ENCODE peak calls at places on chromosomes 3 and 15, in six cellular contexts. One of them, this sample, is unnamed.

GRCh38 chr3:52218953-52219650 is 6.3 kb downstream of the TLR9 start:
- DNase-seq in H1: no peak
- DNase-seq in mesenchymal stem cell: no peak
- DNase-seq in H9: peak; percentile 29
- DNase-seq in neuronal stem cell: no peak
- DNase-seq in IMR-90: no peak
- DNase-seq in this sample: peak; percentile 92

GRCh38 chr15:92365079-92365478 is 28.6 kb upstream of the ST8SIA2 start:
- DNase-seq in mesenchymal stem cell: no peak
- DNase-seq in neuronal stem cell: no peak
- DNase-seq in H1: no peak
- DNase-seq in IMR-90: no peak
- DNase-seq in H9: no peak
- DNase-seq in this sample: peak; percentile 18

GRCh38 chr3:25603703-25604102 is 61.0 kb downstream of the TOP2B start:
- DNase-seq in H1: no peak
- DNase-seq in H9: no peak
- DNase-seq in IMR-90: no peak
- DNase-seq in mesenchymal stem cell: peak; percentile 89
- DNase-seq in neuronal stem cell: no peak
- DNase-seq in this sample: peak; percentile 71

GRCh38 chr15:98438907-98439306 is 209.4 kb upstream of the IGF1R start:
- DNase-seq in H9: no peak
- DNase-seq in mesenchymal stem cell: no peak
- DNase-seq in H1: no peak
- DNase-seq in IMR-90: no peak
- DNase-seq in neuronal stem cell: no peak
- DNase-seq in this sample: no peak

GRCh38 chr3:73610493-73610892 is 14.2 kb downstream of the PDZRN3 start:
- DNase-seq in IMR-90: no peak
- DNase-seq in mesenchymal stem cell: no peak
- DNase-seq in neuronal stem cell: no peak
- DNase-seq in H9: no peak
- DNase-seq in H1: no peak
- DNase-seq in this sample: no peak

GRCh38 chr3:124774305-124774673 is 44.0 kb downstream of the UMPS start:
- DNase-seq in H1: peak; percentile 33
- DNase-seq in IMR-90: peak; percentile 66
- DNase-seq in mesenchymal stem cell: peak; percentile 53
- DNase-seq in neuronal stem cell: peak; percentile 24
- DNase-seq in H9: peak; percentile 81
- DNase-seq in this sample: peak; percentile 41

GRCh38 chr3:185460719-185461350 is 38.0 kb downstream of the TMEM41A start:
- DNase-seq in mesenchymal stem cell: peak; percentile 18
- DNase-seq in H9: no peak
- DNase-seq in H1: no peak
- DNase-seq in IMR-90: peak; percentile 34
- DNase-seq in neuronal stem cell: no peak
- DNase-seq in this sample: peak; percentile 46

GRCh38 chr3:71012971-71013370 is 570.6 kb downstream of the FOXP1 start:
- DNase-seq in mesenchymal stem cell: no peak
- DNase-seq in H1: no peak
- DNase-seq in H9: no peak
- DNase-seq in IMR-90: no peak
- DNase-seq in neuronal stem cell: no peak
- DNase-seq in this sample: no peak

GRCh38 chr3:58102976-58103447 is 94.8 kb downstream of the FLNB start:
- DNase-seq in IMR-90: no peak
- DNase-seq in H1: no peak
- DNase-seq in mesenchymal stem cell: no peak
- DNase-seq in neuronal stem cell: no peak
- DNase-seq in H9: no peak
- DNase-seq in this sample: peak; percentile 37

GRCh38 chr3:64913515-64913914 is 225.7 kb upstream of the ADAMTS9 start:
- DNase-seq in IMR-90: no peak
- DNase-seq in H1: no peak
- DNase-seq in neuronal stem cell: no peak
- DNase-seq in H9: no peak
- DNase-seq in mesenchymal stem cell: no peak
- DNase-seq in this sample: no peak

GRCh38 chr3:188721990-188722389 is 449.8 kb upstream of the TPRG1 start:
- DNase-seq in mesenchymal stem cell: no peak
- DNase-seq in H9: no peak
- DNase-seq in neuronal stem cell: no peak
- DNase-seq in H1: no peak
- DNase-seq in IMR-90: peak; percentile 16
- DNase-seq in this sample: no peak

GRCh38 chr15:87743557-87743956 is 513.0 kb downstream of the NTRK3 start:
- DNase-seq in H1: no peak
- DNase-seq in IMR-90: peak; percentile 49
- DNase-seq in neuronal stem cell: no peak
- DNase-seq in mesenchymal stem cell: peak; percentile 15
- DNase-seq in H9: no peak
- DNase-seq in this sample: no peak

GRCh38 chr15:66919421-66919820 is 146.0 kb upstream of the SMAD3 start:
- DNase-seq in IMR-90: no peak
- DNase-seq in H9: no peak
- DNase-seq in mesenchymal stem cell: no peak
- DNase-seq in neuronal stem cell: no peak
- DNase-seq in H1: no peak
- DNase-seq in this sample: no peak

GRCh38 chr15:27774191-27774590 is 324.9 kb downstream of the OCA2 start:
- DNase-seq in IMR-90: no peak
- DNase-seq in H9: no peak
- DNase-seq in H1: no peak
- DNase-seq in mesenchymal stem cell: no peak
- DNase-seq in neuronal stem cell: no peak
- DNase-seq in this sample: no peak

GRCh38 chr3:123618768-123619484 is 34.1 kb upstream of the HACD2 start:
- DNase-seq in IMR-90: peak; percentile 82
- DNase-seq in mesenchymal stem cell: no peak
- DNase-seq in H9: no peak
- DNase-seq in H1: no peak
- DNase-seq in neuronal stem cell: no peak
- DNase-seq in this sample: no peak

GRCh38 chr3:149958171-149958796 is 12.4 kb downstream of the PFN2 start:
- DNase-seq in mesenchymal stem cell: no peak
- DNase-seq in H9: no peak
- DNase-seq in neuronal stem cell: no peak
- DNase-seq in H1: no peak
- DNase-seq in IMR-90: no peak
- DNase-seq in this sample: no peak

GRCh38 chr15:95152741-95153140 is 921.4 kb downstream of the MCTP2 start:
- DNase-seq in H9: no peak
- DNase-seq in mesenchymal stem cell: no peak
- DNase-seq in IMR-90: no peak
- DNase-seq in neuronal stem cell: no peak
- DNase-seq in H1: no peak
- DNase-seq in this sample: peak; percentile 56

DNA sequence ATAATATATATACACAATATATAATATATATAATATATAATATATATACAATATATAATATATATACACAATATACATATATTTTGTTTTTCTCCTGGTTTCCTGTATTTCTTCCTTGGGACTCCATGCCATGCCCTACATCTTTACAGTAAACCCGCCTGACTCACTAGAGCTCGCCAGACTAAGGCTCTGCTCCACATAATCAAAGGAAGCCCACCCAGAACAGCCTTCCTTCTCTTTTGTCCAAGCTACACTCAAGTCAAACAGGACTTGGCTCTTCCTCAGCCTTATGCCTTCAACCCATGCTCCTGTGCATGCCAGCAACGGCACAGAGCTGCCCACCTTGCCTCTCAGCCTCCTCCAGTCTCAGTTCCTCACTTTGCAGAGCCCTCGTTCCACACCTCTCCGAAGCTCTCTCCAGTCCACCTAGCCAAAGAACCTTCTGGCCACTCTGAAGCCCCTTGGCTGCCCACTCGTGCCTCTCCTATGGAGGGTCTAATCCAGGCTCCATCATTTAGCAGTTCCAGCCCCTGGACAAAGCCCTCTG is 109.1 kb downstream of the RFTN1 start:
- DNase-seq in H9: no peak
- DNase-seq in IMR-90: no peak
- DNase-seq in H1: no peak
- DNase-seq in neuronal stem cell: no peak
- DNase-seq in mesenchymal stem cell: no peak
- DNase-seq in this sample: no peak
- H2AFZ ChIP-seq in H9: no peak overlapping the region
- H2AFZ ChIP-seq in IMR-90: no peak overlapping the region
- H2AFZ ChIP-seq in H1: no peak overlapping the region
- H2AFZ ChIP-seq in neuronal stem cell: no peak overlapping the region
- H2AFZ ChIP-seq in mesenchymal stem cell: no peak overlapping the region
- H2AFZ ChIP-seq in this sample: no peak overlapping the region

GRCh38 chr3:55936549-55937052 is 449.5 kb upstream of the WNT5A start:
- DNase-seq in H9: no peak
- DNase-seq in H1: no peak
- DNase-seq in IMR-90: no peak
- DNase-seq in neuronal stem cell: no peak
- DNase-seq in mesenchymal stem cell: no peak
- DNase-seq in this sample: no peak
- H2BK5ac ChIP-seq in H9: no peak overlapping the region
- H2BK5ac ChIP-seq in H1: no peak overlapping the region
- H2BK5ac ChIP-seq in IMR-90: no peak overlapping the region
- H2BK5ac ChIP-seq in neuronal stem cell: no peak overlapping the region
- H2BK5ac ChIP-seq in mesenchymal stem cell: no peak overlapping the region
- H2BK5ac ChIP-seq in this sample: no peak overlapping the region

GRCh38 chr15:68709826-68710225 is 110.9 kb downstream of the ANP32A start:
- DNase-seq in H9: no peak
- DNase-seq in H1: no peak
- DNase-seq in mesenchymal stem cell: no peak
- DNase-seq in neuronal stem cell: no peak
- DNase-seq in IMR-90: no peak
- DNase-seq in this sample: no peak

GRCh38 chr15:68710536-68710935 is 110.2 kb downstream of the ANP32A start:
- DNase-seq in H9: no peak
- DNase-seq in IMR-90: no peak
- DNase-seq in neuronal stem cell: no peak
- DNase-seq in H1: no peak
- DNase-seq in mesenchymal stem cell: no peak
- DNase-seq in this sample: no peak

GRCh38 chr15:68701886-68702285 is 118.8 kb downstream of the ANP32A start:
- DNase-seq in mesenchymal stem cell: no peak
- DNase-seq in H9: no peak
- DNase-seq in neuronal stem cell: no peak
- DNase-seq in H1: no peak
- DNase-seq in IMR-90: no peak
- DNase-seq in this sample: no peak

GRCh38 chr15:68704496-68705021 is 116.1 kb downstream of the ANP32A start:
- DNase-seq in H9: no peak
- DNase-seq in H1: no peak
- DNase-seq in mesenchymal stem cell: peak; percentile 27
- DNase-seq in neuronal stem cell: no peak
- DNase-seq in IMR-90: peak; percentile 20
- DNase-seq in this sample: no peak

DNA sequence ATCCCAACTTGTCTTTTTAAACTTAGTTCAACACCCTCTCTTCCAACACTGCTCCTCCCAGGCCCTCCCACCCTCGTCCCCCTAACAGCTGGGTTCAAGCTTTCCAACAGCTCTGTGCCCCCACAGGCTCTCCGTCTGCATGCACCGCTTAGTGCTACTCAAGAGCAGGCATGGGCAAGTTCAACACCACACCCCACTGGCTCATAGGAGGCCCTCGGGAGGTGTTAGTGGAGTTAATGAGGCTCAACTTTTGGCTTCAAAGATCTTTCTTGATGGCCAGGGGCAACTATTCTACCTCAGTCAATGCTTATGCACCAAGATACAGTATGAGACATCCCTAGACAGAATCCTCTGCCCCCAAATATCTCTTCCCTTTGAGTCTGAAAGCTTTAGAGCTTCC is 114.4 kb downstream of the ANP32A start:
- DNase-seq in mesenchymal stem cell: no peak
- DNase-seq in IMR-90: no peak
- DNase-seq in neuronal stem cell: no peak
- DNase-seq in H1: no peak
- DNase-seq in H9: no peak
- DNase-seq in this sample: no peak
- H2BK120ac ChIP-seq in mesenchymal stem cell: no peak overlapping the region
- H2BK120ac ChIP-seq in IMR-90: no peak overlapping the region
- H2BK120ac ChIP-seq in neuronal stem cell: no peak overlapping the region
- H2BK120ac ChIP-seq in H1: no peak overlapping the region
- H2BK120ac ChIP-seq in H9: no peak overlapping the region
- H2BK120ac ChIP-seq in this sample: no peak overlapping the region

GRCh38 chr3:99111235-99111634 is 209.7 kb upstream of the DCBLD2 start:
- DNase-seq in H9: no peak
- DNase-seq in mesenchymal stem cell: no peak
- DNase-seq in H1: no peak
- DNase-seq in neuronal stem cell: no peak
- DNase-seq in IMR-90: peak; percentile 56
- DNase-seq in this sample: no peak
- H2AFZ ChIP-seq in H9: no peak overlapping the region
- H2AFZ ChIP-seq in mesenchymal stem cell: no peak overlapping the region
- H2AFZ ChIP-seq in H1: no peak overlapping the region
- H2AFZ ChIP-seq in neuronal stem cell: no peak overlapping the region
- H2AFZ ChIP-seq in IMR-90: no peak overlapping the region
- H2AFZ ChIP-seq in this sample: no peak overlapping the region

DNA sequence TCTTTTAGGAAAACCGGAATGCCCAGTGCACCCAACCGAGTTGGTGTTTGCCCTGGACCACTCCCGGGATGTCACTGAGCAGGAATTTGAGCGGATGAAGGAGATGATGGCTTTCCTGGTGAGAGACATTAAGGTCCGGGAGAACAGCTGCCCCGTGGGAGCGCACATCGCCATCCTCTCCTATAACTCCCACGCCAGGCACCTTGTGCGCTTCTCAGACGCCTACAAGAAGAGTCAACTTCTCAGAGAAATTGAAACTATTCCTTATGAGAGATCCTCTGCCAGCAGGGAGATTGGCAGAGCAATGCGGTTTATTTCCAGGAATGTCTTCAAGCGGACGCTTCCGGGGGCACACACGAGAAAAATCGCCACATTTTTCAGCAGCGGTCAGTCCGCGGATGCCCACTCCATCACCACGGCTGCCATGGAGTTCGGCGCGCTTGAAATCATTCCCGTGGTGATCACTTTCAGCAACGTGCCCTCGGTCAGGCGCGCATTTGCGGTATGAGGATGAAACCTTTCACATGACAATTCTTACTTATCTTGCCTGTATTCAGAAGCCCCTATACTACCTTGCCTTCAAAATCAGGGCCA is 97.5 kb downstream of the PIK3R4 start:
- DNase-seq in neuronal stem cell: no peak
- DNase-seq in mesenchymal stem cell: no peak
- DNase-seq in IMR-90: no peak
- DNase-seq in H9: no peak
- DNase-seq in H1: no peak
- DNase-seq in this sample: no peak
- H2BK5ac ChIP-seq in neuronal stem cell: no peak overlapping the region
- H2BK5ac ChIP-seq in mesenchymal stem cell: no peak overlapping the region
- H2BK5ac ChIP-seq in IMR-90: no peak overlapping the region
- H2BK5ac ChIP-seq in H9: no peak overlapping the region
- H2BK5ac ChIP-seq in H1: no peak overlapping the region
- H2BK5ac ChIP-seq in this sample: no peak overlapping the region

GRCh38 chr15:75565062-75565970 is 13.8 kb downstream of the PTPN9 start:
- DNase-seq in IMR-90: peak; percentile 55
- DNase-seq in H9: no peak
- DNase-seq in neuronal stem cell: no peak
- DNase-seq in mesenchymal stem cell: no peak
- DNase-seq in H1: no peak
- DNase-seq in this sample: peak; percentile 70
- H2BK120ac ChIP-seq in IMR-90: no peak overlapping the region
- H2BK120ac ChIP-seq in H9: no peak overlapping the region
- H2BK120ac ChIP-seq in neuronal stem cell: no peak overlapping the region
- H2BK120ac ChIP-seq in mesenchymal stem cell: no peak overlapping the region
- H2BK120ac ChIP-seq in H1: no peak overlapping the region
- H2BK120ac ChIP-seq in this sample: no peak overlapping the region

This sample was measured in trophoblast cell.